ENCODE peak calls at places on chromosomes 7 and 10, in eight cellular contexts. One of them, this sample, is unnamed.

GRCh38 chr7:138632866-138633602 is 68.1 kb downstream of the SVOPL start:
- DNase-seq in CD4-positive, CD25-positive, alpha-beta regulatory T cell: no peak
- DNase-seq in breast epithelium: no peak
- DNase-seq in tibial artery: no peak
- DNase-seq in GM12865: no peak
- DNase-seq in heart left ventricle: no peak
- DNase-seq in astrocyte of the spinal cord: no peak
- DNase-seq in IMR-90: no peak
- DNase-seq in this sample: no peak

GRCh38 chr10:46522295-46523118 is 34.0 kb downstream of the GPRIN2 start:
- DNase-seq in CD4-positive, CD25-positive, alpha-beta regulatory T cell: no peak
- DNase-seq in breast epithelium: no peak
- DNase-seq in tibial artery: no peak
- DNase-seq in GM12865: no peak
- DNase-seq in heart left ventricle: peak
- DNase-seq in astrocyte of the spinal cord: no peak
- DNase-seq in IMR-90: no peak
- DNase-seq in this sample: no peak

GRCh38 chr10:75542902-75543301 is 111.5 kb downstream of the LRMDA start:
- DNase-seq in CD4-positive, CD25-positive, alpha-beta regulatory T cell: no peak
- DNase-seq in breast epithelium: peak
- DNase-seq in tibial artery: peak
- DNase-seq in GM12865: no peak
- DNase-seq in heart left ventricle: no peak
- DNase-seq in astrocyte of the spinal cord: peak
- DNase-seq in IMR-90: no peak
- DNase-seq in this sample: no peak

GRCh38 chr7:27165089-27165654 is at the start of gene HOXA9:
- DNase-seq in CD4-positive, CD25-positive, alpha-beta regulatory T cell: peak
- DNase-seq in breast epithelium: peak
- DNase-seq in tibial artery: peak
- DNase-seq in GM12865: no peak
- DNase-seq in heart left ventricle: peak
- DNase-seq in astrocyte of the spinal cord: peak
- DNase-seq in IMR-90: peak
- DNase-seq in this sample: no peak

GRCh38 chr10:127547997-127548396 is 1.1 kb upstream of the NPS start:
- DNase-seq in CD4-positive, CD25-positive, alpha-beta regulatory T cell: no peak
- DNase-seq in breast epithelium: no peak
- DNase-seq in tibial artery: no peak
- DNase-seq in GM12865: no peak
- DNase-seq in heart left ventricle: no peak
- DNase-seq in astrocyte of the spinal cord: no peak
- DNase-seq in IMR-90: no peak
- DNase-seq in this sample: no peak

GRCh38 chr10:47237316-47238260 is 62.4 kb upstream of the GDF10 start:
- DNase-seq in CD4-positive, CD25-positive, alpha-beta regulatory T cell: no peak
- DNase-seq in breast epithelium: no peak
- DNase-seq in tibial artery: peak
- DNase-seq in GM12865: no peak
- DNase-seq in heart left ventricle: no peak
- DNase-seq in astrocyte of the spinal cord: no peak
- DNase-seq in IMR-90: no peak
- DNase-seq in this sample: no peak

GRCh38 chr7:82294258-82294855 is 149.2 kb downstream of the CACNA2D1 start:
- DNase-seq in CD4-positive, CD25-positive, alpha-beta regulatory T cell: no peak
- DNase-seq in breast epithelium: no peak
- DNase-seq in tibial artery: no peak
- DNase-seq in GM12865: no peak
- DNase-seq in heart left ventricle: no peak
- DNase-seq in astrocyte of the spinal cord: no peak
- DNase-seq in IMR-90: peak
- DNase-seq in this sample: no peak

GRCh38 chr10:526651-527312 is 162.7 kb downstream of the DIP2C start:
- DNase-seq in CD4-positive, CD25-positive, alpha-beta regulatory T cell: no peak
- DNase-seq in breast epithelium: no peak
- DNase-seq in tibial artery: peak
- DNase-seq in GM12865: peak
- DNase-seq in heart left ventricle: no peak
- DNase-seq in astrocyte of the spinal cord: no peak
- DNase-seq in IMR-90: no peak
- DNase-seq in this sample: no peak

GRCh38 chr7:110774066-110774465 is 316.9 kb upstream of the LRRN3 start:
- DNase-seq in CD4-positive, CD25-positive, alpha-beta regulatory T cell: no peak
- DNase-seq in breast epithelium: no peak
- DNase-seq in tibial artery: no peak
- DNase-seq in GM12865: no peak
- DNase-seq in heart left ventricle: no peak
- DNase-seq in astrocyte of the spinal cord: no peak
- DNase-seq in IMR-90: no peak
- DNase-seq in this sample: no peak

GRCh38 chr7:104790440-104790839 is 223.6 kb upstream of the KMT2E start:
- DNase-seq in CD4-positive, CD25-positive, alpha-beta regulatory T cell: no peak
- DNase-seq in breast epithelium: no peak
- DNase-seq in tibial artery: no peak
- DNase-seq in GM12865: no peak
- DNase-seq in heart left ventricle: no peak
- DNase-seq in astrocyte of the spinal cord: no peak
- DNase-seq in IMR-90: no peak
- DNase-seq in this sample: no peak

GRCh38 chr10:3825862-3826351 is 40.9 kb upstream of the KLF6 start:
- DNase-seq in CD4-positive, CD25-positive, alpha-beta regulatory T cell: no peak
- DNase-seq in breast epithelium: no peak
- DNase-seq in tibial artery: peak
- DNase-seq in GM12865: no peak
- DNase-seq in heart left ventricle: no peak
- DNase-seq in astrocyte of the spinal cord: no peak
- DNase-seq in IMR-90: no peak
- DNase-seq in this sample: no peak

GRCh38 chr10:69800109-69800508 is 1.6 kb upstream of the COL13A1 start:
- DNase-seq in CD4-positive, CD25-positive, alpha-beta regulatory T cell: no peak
- DNase-seq in breast epithelium: no peak
- DNase-seq in tibial artery: peak
- DNase-seq in GM12865: peak
- DNase-seq in heart left ventricle: no peak
- DNase-seq in astrocyte of the spinal cord: peak
- DNase-seq in IMR-90: peak
- DNase-seq in this sample: peak

GRCh38 chr10:123563994-123564393 is 102.2 kb upstream of the GPR26 start:
- DNase-seq in CD4-positive, CD25-positive, alpha-beta regulatory T cell: no peak
- DNase-seq in breast epithelium: no peak
- DNase-seq in tibial artery: no peak
- DNase-seq in GM12865: no peak
- DNase-seq in heart left ventricle: no peak
- DNase-seq in astrocyte of the spinal cord: no peak
- DNase-seq in IMR-90: no peak
- DNase-seq in this sample: no peak

GRCh38 chr7:30445770-30446169 is 32.8 kb downstream of the NOD1 start:
- DNase-seq in CD4-positive, CD25-positive, alpha-beta regulatory T cell: peak
- DNase-seq in breast epithelium: no peak
- DNase-seq in tibial artery: peak
- DNase-seq in GM12865: peak
- DNase-seq in heart left ventricle: peak
- DNase-seq in astrocyte of the spinal cord: peak
- DNase-seq in IMR-90: peak
- DNase-seq in this sample: peak

GRCh38 chr7:11751807-11752389 is 80.1 kb downstream of the THSD7A start:
- DNase-seq in CD4-positive, CD25-positive, alpha-beta regulatory T cell: no peak
- DNase-seq in breast epithelium: no peak
- DNase-seq in tibial artery: no peak
- DNase-seq in GM12865: peak
- DNase-seq in heart left ventricle: no peak
- DNase-seq in astrocyte of the spinal cord: no peak
- DNase-seq in IMR-90: no peak
- DNase-seq in this sample: peak

GRCh38 chr7:101712652-101713051 is 83.6 kb upstream of the MYL10 start:
- DNase-seq in CD4-positive, CD25-positive, alpha-beta regulatory T cell: no peak
- DNase-seq in breast epithelium: no peak
- DNase-seq in tibial artery: no peak
- DNase-seq in GM12865: no peak
- DNase-seq in heart left ventricle: no peak
- DNase-seq in astrocyte of the spinal cord: no peak
- DNase-seq in IMR-90: no peak
- DNase-seq in this sample: no peak
- H3K4me3 ChIP-seq in CD4-positive, CD25-positive, alpha-beta regulatory T cell: no peak
- H3K4me3 ChIP-seq in breast epithelium: no peak
- H3K4me3 ChIP-seq in tibial artery: no peak
- H3K4me3 ChIP-seq in GM12865: no peak
- H3K4me3 ChIP-seq in heart left ventricle: no peak
- H3K4me3 ChIP-seq in astrocyte of the spinal cord: no peak
- H3K4me3 ChIP-seq in IMR-90: no peak
- H3K4me3 ChIP-seq in this sample: no peak

DNA sequence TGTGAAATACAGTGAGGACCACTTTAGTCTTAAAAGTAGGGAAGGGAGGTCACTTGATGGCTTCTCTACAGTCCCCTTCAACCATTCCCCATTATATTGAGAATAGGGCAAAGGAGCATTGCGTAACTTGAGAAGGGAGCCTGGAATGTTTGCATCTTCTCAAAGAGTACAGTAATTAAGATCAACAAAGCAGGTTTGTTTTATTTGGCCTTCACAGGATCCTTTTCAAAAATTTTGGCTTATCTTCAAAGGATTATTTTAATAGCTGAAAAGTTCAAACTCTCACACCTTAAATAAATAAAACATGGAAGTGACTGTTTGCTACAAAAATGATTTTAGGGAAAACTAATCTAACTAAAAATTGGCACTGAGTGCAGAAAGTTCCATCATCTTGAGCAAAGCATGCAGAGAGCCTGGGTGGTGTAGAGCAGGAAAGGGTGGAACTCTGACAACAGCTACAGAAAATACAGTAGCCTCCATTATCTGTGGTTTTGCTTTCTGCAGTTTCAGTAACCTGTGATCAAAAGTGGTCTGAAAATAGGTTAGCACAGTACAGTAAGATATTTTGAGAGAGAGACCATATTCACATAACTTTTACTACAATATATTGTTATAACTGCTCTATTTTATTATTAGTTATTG is 214.0 kb downstream of the MDFIC start:
- DNase-seq in CD4-positive, CD25-positive, alpha-beta regulatory T cell: no peak
- DNase-seq in breast epithelium: no peak
- DNase-seq in tibial artery: no peak
- DNase-seq in GM12865: peak
- DNase-seq in heart left ventricle: no peak
- DNase-seq in astrocyte of the spinal cord: peak
- DNase-seq in IMR-90: no peak
- DNase-seq in this sample: no peak
- H3K4me3 ChIP-seq in CD4-positive, CD25-positive, alpha-beta regulatory T cell: no peak
- H3K4me3 ChIP-seq in breast epithelium: no peak
- H3K4me3 ChIP-seq in tibial artery: no peak
- H3K4me3 ChIP-seq in GM12865: no peak
- H3K4me3 ChIP-seq in heart left ventricle: no peak
- H3K4me3 ChIP-seq in astrocyte of the spinal cord: no peak
- H3K4me3 ChIP-seq in IMR-90: no peak
- H3K4me3 ChIP-seq in this sample: no peak

DNA sequence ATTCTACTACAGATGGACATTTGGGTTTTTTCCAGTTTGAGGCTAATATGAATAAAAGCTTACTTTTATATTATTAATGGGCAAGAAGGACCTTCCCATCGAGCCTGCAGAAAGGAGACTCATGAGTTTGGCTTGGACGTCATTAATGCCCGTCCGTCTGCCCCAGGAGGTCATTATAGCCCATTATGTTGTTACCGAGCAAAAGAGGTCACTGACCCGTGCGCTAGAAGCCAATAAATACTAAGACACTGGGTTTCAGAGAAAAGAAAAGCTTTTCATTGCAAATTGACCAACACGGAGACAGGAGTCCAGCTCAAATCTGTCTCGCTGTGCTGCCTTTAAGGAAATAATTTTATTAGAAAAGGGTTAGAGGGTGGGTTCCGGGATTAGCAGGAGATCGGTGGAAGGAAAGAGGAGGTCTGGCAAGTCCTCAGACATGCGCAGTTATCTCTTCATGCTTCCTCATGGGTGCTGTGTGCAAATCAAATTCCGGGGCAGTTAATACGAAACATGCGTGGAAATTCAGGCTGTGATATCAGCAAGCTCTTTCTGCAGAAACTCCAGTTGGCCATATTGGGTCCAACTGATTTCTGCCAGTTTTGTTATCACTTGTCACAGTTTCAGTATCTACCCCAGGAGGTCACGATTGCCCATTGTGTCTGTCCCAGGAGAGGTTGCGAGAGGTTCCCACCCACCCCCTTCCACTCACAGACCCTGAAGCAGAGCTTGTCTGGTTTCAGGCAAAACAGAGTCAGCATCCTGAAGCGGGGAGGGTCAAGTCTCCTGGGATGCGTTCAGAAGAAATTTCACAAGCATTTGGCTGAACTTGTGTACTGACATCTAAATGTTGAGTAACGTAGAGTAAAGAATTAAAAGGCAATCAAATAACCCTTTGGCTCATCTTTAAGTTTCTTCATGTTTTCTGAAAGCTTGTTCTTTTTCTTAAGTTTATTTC is 1.1 kb upstream of the GALNTL5 start:
- DNase-seq in CD4-positive, CD25-positive, alpha-beta regulatory T cell: no peak
- DNase-seq in breast epithelium: no peak
- DNase-seq in tibial artery: peak
- DNase-seq in GM12865: peak
- DNase-seq in heart left ventricle: no peak
- DNase-seq in astrocyte of the spinal cord: no peak
- DNase-seq in IMR-90: no peak
- DNase-seq in this sample: no peak
- H3K4me3 ChIP-seq in CD4-positive, CD25-positive, alpha-beta regulatory T cell: no peak
- H3K4me3 ChIP-seq in breast epithelium: peak
- H3K4me3 ChIP-seq in tibial artery: peak
- H3K4me3 ChIP-seq in GM12865: no peak
- H3K4me3 ChIP-seq in heart left ventricle: peak
- H3K4me3 ChIP-seq in astrocyte of the spinal cord: no peak
- H3K4me3 ChIP-seq in IMR-90: no peak
- H3K4me3 ChIP-seq in this sample: no peak

DNA sequence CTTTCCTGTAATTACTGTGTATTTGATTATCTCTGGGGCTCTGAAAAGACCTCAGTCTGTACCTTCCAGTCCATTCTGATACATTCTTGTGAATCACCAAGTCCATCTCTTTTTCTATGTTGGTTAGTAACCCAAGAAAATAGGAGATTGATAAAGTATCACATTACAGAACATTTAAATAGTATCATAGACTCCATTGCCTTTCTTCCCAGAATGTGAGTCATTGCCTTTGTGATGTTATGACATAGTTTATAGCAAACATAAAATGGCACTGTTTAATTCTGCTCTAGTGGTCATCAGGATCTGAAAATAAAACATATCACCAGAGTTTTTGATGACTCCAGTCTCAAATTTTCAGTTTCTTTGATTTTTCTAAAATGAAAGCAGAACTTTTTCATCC is 78.4 kb downstream of the NRG3 start:
- DNase-seq in CD4-positive, CD25-positive, alpha-beta regulatory T cell: no peak
- DNase-seq in breast epithelium: no peak
- DNase-seq in tibial artery: no peak
- DNase-seq in GM12865: no peak
- DNase-seq in heart left ventricle: no peak
- DNase-seq in astrocyte of the spinal cord: peak
- DNase-seq in IMR-90: no peak
- DNase-seq in this sample: no peak
- H3K4me3 ChIP-seq in CD4-positive, CD25-positive, alpha-beta regulatory T cell: no peak
- H3K4me3 ChIP-seq in breast epithelium: no peak
- H3K4me3 ChIP-seq in tibial artery: no peak
- H3K4me3 ChIP-seq in GM12865: no peak
- H3K4me3 ChIP-seq in heart left ventricle: no peak
- H3K4me3 ChIP-seq in astrocyte of the spinal cord: no peak
- H3K4me3 ChIP-seq in IMR-90: no peak
- H3K4me3 ChIP-seq in this sample: no peak